ENCODE peak calls at places on chromosomes 1 and 21, in four cellular contexts. X is HepG2, T is K562, K is IMR-90. D is an unnamed sample.

GRCh38 chr1:201900476-201900875 is 11.8 kb downstream of the SHISA4 start:
- DNase-seq in X (no peak), T (no peak), K (no peak), D (no peak)

GRCh38 chr1:228181105-228181504 is 15.5 kb downstream of the IBA57 start:
- DNase-seq in X (no peak), T (no peak), K (no peak), D (no peak)

GRCh38 chr21:22791376-22791775 is 1793.2 kb downstream of the NCAM2 start:
- DNase-seq in X (no peak), T (no peak), K (no peak), D (no peak)

GRCh38 chr1:178774263-178774662 is 49.2 kb downstream of the RALGPS2 start:
- DNase-seq in T (no peak), X (peak), K (peak), D (no peak)

GRCh38 chr21:26140185-26140584 is 30.4 kb downstream of the APP start:
- DNase-seq in X (peak), K (peak), T (peak), D (peak)

GRCh38 chr1:205449750-205450443 is 5.9 kb downstream of the BLACAT1 start:
- DNase-seq in X (peak), T (peak), K (peak), D (peak)

GRCh38 chr1:165281207-165281901 is 75.2 kb downstream of the LMX1A start:
- DNase-seq in K (no peak), X (no peak), T (no peak), D (no peak)

GRCh38 chr1:217253351-217253750 is 377.5 kb downstream of the GPATCH2 start:
- DNase-seq in X (no peak), T (no peak), K (no peak), D (no peak)

GRCh38 chr21:14850394-14850793 is 214.4 kb downstream of the NRIP1 start:
- DNase-seq in K (peak), T (no peak), X (no peak), D (no peak)

GRCh38 chr1:110800079-110800478 is 72.9 kb upstream of the CD53 start:
- DNase-seq in K (no peak), X (no peak), T (no peak), D (no peak)

GRCh38 chr1:212515329-212515760 is 82.6 kb downstream of the NENF start:
- DNase-seq in K (no peak), X (no peak), T (no peak), D (no peak)
- TF ChIP-seq CEBPB in K (no peak), X (no peak), T (no peak), D (no peak)

DNA sequence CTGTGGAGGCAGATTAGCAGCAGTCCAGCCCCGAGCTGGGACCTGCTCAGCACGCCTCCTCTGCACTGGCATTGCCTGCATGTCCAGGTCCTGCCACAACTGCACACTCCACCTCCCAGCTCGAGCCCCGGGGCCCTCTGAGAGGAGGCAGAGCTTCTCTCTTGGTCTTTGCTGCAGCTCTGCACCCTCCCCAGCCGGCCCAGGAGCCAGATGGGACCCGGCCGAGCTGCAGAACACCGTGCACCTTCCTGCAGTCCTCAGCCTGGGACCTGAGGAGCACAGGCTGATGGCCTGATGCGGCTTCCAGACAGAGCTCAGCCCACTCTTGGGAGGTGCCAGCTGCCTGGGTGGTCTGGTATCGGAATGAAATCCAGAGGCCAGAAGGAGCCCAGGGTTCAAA is 10.8 kb upstream of the SPSB1 start:
- DNase-seq in K (no peak), T (no peak), X (no peak), D (no peak)
- TF ChIP-seq CEBPB in K (no peak), T (no peak), X (no peak), D (no peak)

DNA sequence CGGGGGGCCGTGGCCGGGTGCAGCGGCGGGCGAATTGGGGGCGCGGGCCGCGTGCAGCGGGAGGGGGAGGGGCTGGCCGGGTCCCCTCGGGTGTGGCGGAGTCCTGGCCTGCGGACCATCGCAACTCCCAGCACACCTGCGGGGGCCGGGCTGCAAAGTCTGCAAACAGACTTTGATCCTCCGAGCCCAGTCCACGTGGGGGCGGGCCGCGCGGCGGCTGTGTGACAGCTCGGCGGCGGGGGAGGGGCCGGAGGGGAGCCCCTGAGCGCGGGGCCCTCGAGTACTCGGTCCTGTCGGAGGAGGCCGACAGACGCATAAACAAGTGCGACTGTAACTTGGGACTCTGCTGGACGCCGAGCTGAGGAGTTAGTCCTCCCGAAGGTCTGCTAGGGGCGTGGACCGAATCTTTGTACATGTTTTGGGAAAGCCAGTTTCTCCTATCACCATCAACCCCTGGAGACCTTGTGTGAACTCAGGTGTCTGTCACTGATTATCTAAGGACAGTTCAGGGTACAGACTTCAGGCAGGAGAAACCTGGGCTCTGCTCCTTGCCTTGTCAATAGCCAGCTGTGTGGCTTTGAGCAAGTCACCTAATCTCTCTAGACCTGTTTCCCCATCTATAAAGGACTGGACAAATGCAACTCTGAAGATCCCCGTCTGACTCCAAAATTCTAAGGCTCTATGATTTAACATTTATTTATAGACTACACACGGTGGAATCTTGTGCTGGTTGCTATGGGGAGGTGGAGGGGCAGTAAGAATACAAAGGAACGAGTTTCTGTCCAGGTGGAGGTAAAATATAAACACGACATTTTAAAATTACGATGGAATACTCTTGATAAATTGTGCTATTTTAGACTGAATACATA is 707 bp upstream of the SLC30A1 start:
- DNase-seq in K (peak), T (peak), X (peak), D (no peak)
- TF ChIP-seq CEBPB in K (no peak), T (no peak), X (no peak), D (no peak)

GRCh38 chr1:88800382-88801051 is 90.8 kb downstream of the GTF2B start:
- DNase-seq in X (peak), T (peak), K (peak), D (no peak)
- TF ChIP-seq CEBPB in X (no peak), T (no peak), K (no peak), D (no peak)

GRCh38 chr1:94898486-94899385 is 28.2 kb downstream of the CNN3 start:
- DNase-seq in X (no peak), K (peak), T (no peak), D (no peak)
- TF ChIP-seq CEBPB in X (no peak), K (no peak), T (no peak), D (no peak)

DNA sequence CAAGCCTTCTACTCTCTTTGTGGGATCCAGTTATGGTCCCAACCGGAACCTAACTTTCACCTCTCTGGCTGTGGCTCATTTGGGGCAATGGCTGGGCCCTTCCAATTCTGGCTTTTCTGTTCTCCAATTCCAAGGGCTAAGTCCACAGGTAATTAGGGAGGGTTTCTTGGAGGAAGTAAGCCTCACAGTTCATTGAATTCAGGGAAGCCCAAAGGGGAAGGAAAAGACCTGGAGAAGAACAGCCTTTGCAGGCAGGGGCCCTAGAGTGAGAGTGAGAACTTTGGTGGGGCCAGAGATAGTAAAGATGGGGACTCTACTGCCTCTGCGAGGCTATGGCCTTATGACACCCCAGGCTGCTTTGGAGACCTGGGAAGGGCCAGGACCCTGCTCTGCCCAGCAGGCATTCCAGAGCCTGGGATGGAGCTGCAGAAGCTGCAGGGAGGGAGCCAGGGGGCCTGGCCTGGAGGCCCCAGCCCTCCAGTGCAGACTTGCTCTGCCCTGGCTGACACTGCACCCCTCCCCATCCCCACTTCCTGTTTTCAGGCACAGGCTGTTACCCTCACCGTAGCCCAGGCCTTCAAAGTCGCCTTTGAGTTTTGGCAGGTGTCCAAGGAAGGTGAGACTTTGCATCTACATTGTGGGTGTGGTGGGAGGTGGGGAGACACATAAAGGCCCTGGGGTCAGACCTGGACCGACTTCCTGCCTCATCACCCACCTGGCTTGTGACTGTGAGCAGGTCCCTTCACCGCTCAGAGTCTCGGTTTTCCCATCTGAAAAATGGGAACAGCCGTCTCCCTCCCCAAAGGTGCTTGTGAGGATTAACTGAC is 18.9 kb downstream of the LDLRAP1 start:
- DNase-seq in X (peak), T (peak), K (no peak), D (no peak)
- TF ChIP-seq CEBPB in X (no peak), T (no peak), K (no peak), D (no peak)